ENCODE peak calls at places on chromosomes 7 and 10, in four cellular contexts. W is NCI-H1105 treated with DMSO at 0.1 percent for 48 hours, X is EL, N is non-pigmented ciliary epithelial cell. I is an unnamed sample.

GRCh38 chr7:114084381-114085312 is 165.8 kb upstream of the PPP1R3A start:
- DNase-seq in W (peak; percentile 55), X (no peak), N (no peak), I (no peak)

GRCh38 chr7:156034397-156034796 is 222.1 kb upstream of the SHH start:
- DNase-seq in W (no peak), X (no peak), N (no peak), I (no peak)

GRCh38 chr10:90930971-90931841 is 10.3 kb upstream of the ANKRD1 start:
- DNase-seq in W (no peak), X (peak; percentile 97), N (peak; percentile 94), I (no peak)

GRCh38 chr7:73702226-73702625 is 17.2 kb downstream of the STX1A start:
- DNase-seq in W (no peak), X (no peak), N (no peak), I (no peak)

GRCh38 chr10:14009315-14010082 is 321.2 kb downstream of the FRMD4A start:
- DNase-seq in W (peak; percentile 43), X (peak; percentile 77), N (no peak), I (no peak)

GRCh38 chr7:20737840-20738448 is 48.7 kb downstream of the SP8 start:
- DNase-seq in W (no peak), X (no peak), N (no peak), I (no peak)

GRCh38 chr7:41786943-41787342 is 84.1 kb upstream of the INHBA start:
- DNase-seq in W (no peak), X (no peak), N (no peak), I (no peak)

GRCh38 chr7:125386211-125386610 is 456.6 kb upstream of the POT1 start:
- DNase-seq in W (no peak), X (no peak), N (no peak), I (no peak)

GRCh38 chr10:73920084-73920483 is 9.2 kb downstream of the PLAU start:
- DNase-seq in W (no peak), X (no peak), N (no peak), I (no peak)

GRCh38 chr7:126996659-126997058 is 256.1 kb downstream of the GRM8 start:
- DNase-seq in W (no peak), X (no peak), N (no peak), I (no peak)

GRCh38 chr7:16646427-16647081 is 573 bp downstream of the BZW2 start:
- DNase-seq in W (peak; percentile 32), X (peak; percentile 30), N (no peak), I (no peak)

GRCh38 chr10:43868952-43869351 is 220.3 kb upstream of the ZNF32 start:
- DNase-seq in W (no peak), X (no peak), N (no peak), I (no peak)